ENCODE peak calls at places on chromosomes 11 and 22, in six cellular contexts. One of them, this sample, is unnamed. For H3K27me3 and H3K9me3, the result is how much of the 10 kb centered on the place peaks cover.

GRCh38 chr22:36659762-36660509 is 43.6 kb downstream of the CACNG2 start:
- DNase-seq in stomach: peak
- DNase-seq in GM23248: peak
- DNase-seq in psoas muscle: peak
- DNase-seq in neuronal stem cell: no peak
- DNase-seq in tibial artery: peak
- DNase-seq in this sample: no peak

GRCh38 chr11:26753738-26754504 is 32.1 kb upstream of the SLC5A12 start:
- DNase-seq in GM23248: peak
- DNase-seq in tibial artery: peak
- DNase-seq in stomach: peak
- DNase-seq in neuronal stem cell: peak
- DNase-seq in psoas muscle: peak
- DNase-seq in this sample: no peak

GRCh38 chr11:101357771-101358170 is 226.0 kb downstream of the TRPC6 start:
- DNase-seq in stomach: no peak
- DNase-seq in psoas muscle: no peak
- DNase-seq in neuronal stem cell: no peak
- DNase-seq in GM23248: no peak
- DNase-seq in tibial artery: no peak
- DNase-seq in this sample: no peak

GRCh38 chr11:109940816-109941215 is 152.4 kb upstream of the ZC3H12C start:
- DNase-seq in psoas muscle: no peak
- DNase-seq in tibial artery: no peak
- DNase-seq in stomach: no peak
- DNase-seq in GM23248: peak
- DNase-seq in neuronal stem cell: no peak
- DNase-seq in this sample: no peak

GRCh38 chr11:101915811-101916291 is 471 bp downstream of the ANGPTL5 start:
- DNase-seq in tibial artery: no peak
- DNase-seq in stomach: no peak
- DNase-seq in psoas muscle: no peak
- DNase-seq in GM23248: peak
- DNase-seq in neuronal stem cell: no peak
- DNase-seq in this sample: no peak

GRCh38 chr11:61918251-61919112 is 1.1 kb upstream of the RAB3IL1 start:
- DNase-seq in tibial artery: peak
- DNase-seq in GM23248: no peak
- DNase-seq in neuronal stem cell: no peak
- DNase-seq in psoas muscle: peak
- DNase-seq in stomach: no peak
- DNase-seq in this sample: no peak

GRCh38 chr11:35618497-35619029 is 303 bp downstream of the FJX1 start:
- DNase-seq in neuronal stem cell: peak
- DNase-seq in GM23248: peak
- DNase-seq in psoas muscle: no peak
- DNase-seq in tibial artery: no peak
- DNase-seq in stomach: no peak
- DNase-seq in this sample: no peak

GRCh38 chr11:72773291-72773690 is 20.6 kb downstream of the STARD10 start:
- DNase-seq in neuronal stem cell: no peak
- DNase-seq in tibial artery: peak
- DNase-seq in stomach: no peak
- DNase-seq in psoas muscle: peak
- DNase-seq in GM23248: peak
- DNase-seq in this sample: no peak

GRCh38 chr22:49161002-49161850 is 666.4 kb downstream of the BRD1 start:
- DNase-seq in psoas muscle: no peak
- DNase-seq in tibial artery: no peak
- DNase-seq in neuronal stem cell: no peak
- DNase-seq in GM23248: no peak
- DNase-seq in stomach: no peak
- DNase-seq in this sample: no peak

GRCh38 chr11:65378208-65378927 is 4.1 kb downstream of the SLC25A45 start:
- DNase-seq in tibial artery: no peak
- DNase-seq in neuronal stem cell: no peak
- DNase-seq in GM23248: no peak
- DNase-seq in psoas muscle: no peak
- DNase-seq in stomach: no peak
- DNase-seq in this sample: no peak

GRCh38 chr11:15883349-15883961 is 472.9 kb downstream of the SOX6 start:
- DNase-seq in stomach: no peak
- DNase-seq in neuronal stem cell: no peak
- DNase-seq in psoas muscle: no peak
- DNase-seq in GM23248: no peak
- DNase-seq in tibial artery: no peak
- DNase-seq in this sample: no peak

GRCh38 chr11:130525307-130525706 is 76.9 kb downstream of the ADAMTS15 start:
- DNase-seq in psoas muscle: no peak
- DNase-seq in tibial artery: no peak
- DNase-seq in neuronal stem cell: no peak
- DNase-seq in stomach: no peak
- DNase-seq in GM23248: no peak
- DNase-seq in this sample: no peak

GRCh38 chr11:84408946-84409411 is 1122.8 kb upstream of the CCDC90B start:
- DNase-seq in psoas muscle: no peak
- DNase-seq in neuronal stem cell: peak
- DNase-seq in tibial artery: no peak
- DNase-seq in stomach: no peak
- DNase-seq in GM23248: peak
- DNase-seq in this sample: no peak

GRCh38 chr11:22467248-22467647 is 129.1 kb downstream of the SLC17A6 start:
- DNase-seq in tibial artery: no peak
- DNase-seq in GM23248: peak
- DNase-seq in neuronal stem cell: no peak
- DNase-seq in psoas muscle: no peak
- DNase-seq in stomach: no peak
- DNase-seq in this sample: no peak

GRCh38 chr22:27237342-27237741 is 564.2 kb downstream of the MN1 start:
- DNase-seq in stomach: no peak
- DNase-seq in tibial artery: no peak
- DNase-seq in GM23248: no peak
- DNase-seq in psoas muscle: no peak
- DNase-seq in neuronal stem cell: no peak
- DNase-seq in this sample: no peak

GRCh38 chr22:49934891-49935557 is 16.6 kb downstream of the CRELD2 start:
- DNase-seq in neuronal stem cell: no peak
- DNase-seq in stomach: peak
- DNase-seq in tibial artery: peak
- DNase-seq in psoas muscle: peak
- DNase-seq in GM23248: peak
- DNase-seq in this sample: peak

GRCh38 chr11:43282607-43283440 is 29.0 kb upstream of the API5 start:
- DNase-seq in stomach: no peak
- DNase-seq in tibial artery: no peak
- DNase-seq in psoas muscle: no peak
- DNase-seq in neuronal stem cell: peak
- DNase-seq in GM23248: peak
- DNase-seq in this sample: no peak

GRCh38 chr11:1218788-1219445 is 3.9 kb upstream of the MUC5B start:
- DNase-seq in GM23248: no peak
- DNase-seq in tibial artery: no peak
- DNase-seq in neuronal stem cell: no peak
- DNase-seq in stomach: no peak
- DNase-seq in psoas muscle: peak
- DNase-seq in this sample: no peak

GRCh38 chr11:14678350-14678749 is 34.7 kb downstream of the PDE3B start:
- DNase-seq in tibial artery: no peak
- DNase-seq in psoas muscle: no peak
- DNase-seq in stomach: no peak
- DNase-seq in GM23248: no peak
- DNase-seq in neuronal stem cell: no peak
- DNase-seq in this sample: no peak

GRCh38 chr11:69123593-69124545 is 31.9 kb upstream of the SMIM38 start:
- DNase-seq in stomach: no peak
- DNase-seq in neuronal stem cell: no peak
- DNase-seq in tibial artery: no peak
- DNase-seq in psoas muscle: no peak
- DNase-seq in GM23248: no peak
- DNase-seq in this sample: no peak

GRCh38 chr11:111697910-111698309 is 68.3 kb downstream of the PPP2R1B start:
- DNase-seq in psoas muscle: no peak
- DNase-seq in stomach: no peak
- DNase-seq in GM23248: no peak
- DNase-seq in tibial artery: no peak
- DNase-seq in neuronal stem cell: no peak
- DNase-seq in this sample: no peak

GRCh38 chr11:111691731-111692130 is 74.5 kb downstream of the PPP2R1B start:
- DNase-seq in stomach: no peak
- DNase-seq in GM23248: no peak
- DNase-seq in psoas muscle: no peak
- DNase-seq in tibial artery: no peak
- DNase-seq in neuronal stem cell: no peak
- DNase-seq in this sample: no peak

GRCh38 chr11:111693224-111693937 is 72.8 kb downstream of the PPP2R1B start:
- DNase-seq in GM23248: no peak
- DNase-seq in stomach: no peak
- DNase-seq in tibial artery: no peak
- DNase-seq in psoas muscle: no peak
- DNase-seq in neuronal stem cell: no peak
- DNase-seq in this sample: no peak

GRCh38 chr11:111696556-111696955 is 69.6 kb downstream of the PPP2R1B start:
- DNase-seq in GM23248: peak
- DNase-seq in tibial artery: no peak
- DNase-seq in psoas muscle: no peak
- DNase-seq in neuronal stem cell: no peak
- DNase-seq in stomach: no peak
- DNase-seq in this sample: no peak

DNA sequence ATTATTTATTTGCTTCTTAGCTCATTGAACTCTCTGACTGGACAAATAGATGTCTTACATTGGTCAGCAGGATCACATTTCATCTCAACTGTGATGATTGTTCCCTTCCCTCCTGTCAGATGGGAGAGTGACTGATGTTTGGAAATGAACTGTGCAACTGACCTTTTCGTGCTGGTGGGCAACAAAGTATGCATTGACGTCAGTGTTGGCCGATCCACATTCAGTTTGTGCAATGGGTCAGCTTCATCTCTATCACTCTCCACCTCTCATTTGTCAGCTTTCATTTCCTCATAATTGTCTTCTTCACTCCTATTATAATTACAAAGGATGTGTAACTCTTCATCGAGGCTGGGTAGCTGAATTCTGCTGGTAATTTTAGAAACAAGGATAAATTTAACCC is 71.3 kb downstream of the PPP2R1B start:
- DNase-seq in stomach: no peak
- DNase-seq in tibial artery: no peak
- DNase-seq in GM23248: peak
- DNase-seq in psoas muscle: peak
- DNase-seq in neuronal stem cell: no peak
- DNase-seq in this sample: no peak
- H3K27ac ChIP-seq in stomach: no peak
- H3K27ac ChIP-seq in tibial artery: no peak
- H3K27ac ChIP-seq in GM23248: peak
- H3K27ac ChIP-seq in psoas muscle: peak
- H3K27ac ChIP-seq in neuronal stem cell: no peak
- H3K27ac ChIP-seq in this sample: no peak

GRCh38 chr22:29483254-29483653 is 3.2 kb downstream of the NEFH start:
- DNase-seq in GM23248: no peak
- DNase-seq in stomach: no peak
- DNase-seq in psoas muscle: no peak
- DNase-seq in tibial artery: no peak
- DNase-seq in neuronal stem cell: no peak
- DNase-seq in this sample: no peak
- H3K27me3 ChIP-seq in GM23248: under half
- H3K27me3 ChIP-seq in stomach: under half
- H3K27me3 ChIP-seq in psoas muscle: under half
- H3K27me3 ChIP-seq in tibial artery: half or more
- H3K27me3 ChIP-seq in neuronal stem cell: under half
- H3K27me3 ChIP-seq in this sample: under half

GRCh38 chr11:133718238-133718637 is 127.1 kb downstream of the SPATA19 start:
- DNase-seq in psoas muscle: no peak
- DNase-seq in neuronal stem cell: no peak
- DNase-seq in tibial artery: no peak
- DNase-seq in GM23248: no peak
- DNase-seq in stomach: no peak
- DNase-seq in this sample: no peak
- H3K9me3 ChIP-seq in psoas muscle: under half
- H3K9me3 ChIP-seq in neuronal stem cell: under half
- H3K9me3 ChIP-seq in tibial artery: under half
- H3K9me3 ChIP-seq in GM23248: under half
- H3K9me3 ChIP-seq in stomach: under half
- H3K9me3 ChIP-seq in this sample: under half

GRCh38 chr11:111714522-111714921 is 51.7 kb downstream of the PPP2R1B start:
- DNase-seq in neuronal stem cell: no peak
- DNase-seq in stomach: no peak
- DNase-seq in GM23248: no peak
- DNase-seq in psoas muscle: no peak
- DNase-seq in tibial artery: no peak
- DNase-seq in this sample: no peak

GRCh38 chr11:111719379-111719778 is 46.8 kb downstream of the PPP2R1B start:
- DNase-seq in stomach: no peak
- DNase-seq in psoas muscle: no peak
- DNase-seq in tibial artery: no peak
- DNase-seq in GM23248: peak
- DNase-seq in neuronal stem cell: no peak
- DNase-seq in this sample: no peak

GRCh38 chr11:111718436-111719325 is 47.5 kb downstream of the PPP2R1B start:
- DNase-seq in neuronal stem cell: no peak
- DNase-seq in psoas muscle: no peak
- DNase-seq in GM23248: peak
- DNase-seq in stomach: peak
- DNase-seq in tibial artery: no peak
- DNase-seq in this sample: no peak

GRCh38 chr11:111720801-111721494 is 45.2 kb downstream of the PPP2R1B start:
- DNase-seq in psoas muscle: no peak
- DNase-seq in neuronal stem cell: no peak
- DNase-seq in GM23248: no peak
- DNase-seq in stomach: no peak
- DNase-seq in tibial artery: no peak
- DNase-seq in this sample: no peak

GRCh38 chr11:111715142-111715816 is 50.9 kb downstream of the PPP2R1B start:
- DNase-seq in GM23248: no peak
- DNase-seq in stomach: no peak
- DNase-seq in neuronal stem cell: no peak
- DNase-seq in tibial artery: no peak
- DNase-seq in psoas muscle: no peak
- DNase-seq in this sample: no peak
- H3K27ac ChIP-seq in GM23248: no peak
- H3K27ac ChIP-seq in stomach: no peak
- H3K27ac ChIP-seq in neuronal stem cell: no peak
- H3K27ac ChIP-seq in tibial artery: no peak
- H3K27ac ChIP-seq in psoas muscle: no peak
- H3K27ac ChIP-seq in this sample: no peak